ENCODE peak calls at places on chromosome 10, in eight cellular contexts. R, A, Y, N, F, E, T and K are unnamed samples.

GRCh38 chr10:50473756-50474155 is 150.0 kb downstream of the SGMS1 start:
- DNase-seq in T (no peak), N (no peak), E (no peak), Y (no peak), R (no peak), F (no peak), A (no peak), K (no peak)

GRCh38 chr10:112203328-112204076 is 19.9 kb upstream of the GPAM start:
- DNase-seq in E (no peak), R (no peak), F (peak), Y (no peak), A (no peak), T (no peak), N (no peak), K (no peak)

GRCh38 chr10:77532068-77532467 is 105.5 kb downstream of the KCNMA1 start:
- DNase-seq in N (no peak), Y (peak), A (no peak), R (no peak), T (no peak), E (no peak), F (no peak), K (no peak)

GRCh38 chr10:130515670-130516069 is 379.5 kb downstream of the GLRX3 start:
- DNase-seq in Y (no peak), T (no peak), R (no peak), A (no peak), N (no peak), F (no peak), E (no peak), K (no peak)

GRCh38 chr10:16987129-16987670 is 142.4 kb downstream of the CUBN start:
- DNase-seq in A (no peak), R (no peak), N (no peak), T (no peak), F (no peak), Y (peak), E (no peak), K (no peak)

GRCh38 chr10:132855889-132856288 is 69.9 kb upstream of the NKX6-2 start:
- DNase-seq in F (no peak), T (no peak), Y (no peak), A (no peak), N (no peak), E (no peak), R (no peak), K (peak)

GRCh38 chr10:58143944-58144343 is 123.8 kb downstream of the IPMK start:
- DNase-seq in A (no peak), R (no peak), T (no peak), Y (no peak), E (no peak), N (no peak), F (no peak), K (no peak)

GRCh38 chr10:68561804-68562649 is 1.9 kb downstream of the TET1 start:
- DNase-seq in F (peak), R (peak), E (no peak), A (no peak), N (peak), Y (peak), T (no peak), K (peak)

GRCh38 chr10:6382081-6382480 is 179.3 kb downstream of the PFKFB3 start:
- DNase-seq in F (peak), T (peak), R (no peak), E (no peak), N (no peak), A (no peak), Y (peak), K (no peak)

GRCh38 chr10:12564173-12564572 is 214.8 kb downstream of the CAMK1D start:
- DNase-seq in A (no peak), T (no peak), F (no peak), E (no peak), N (no peak), Y (peak), R (no peak), K (no peak)

GRCh38 chr10:4981722-4982471 is 18.7 kb downstream of the AKR1C1 start:
- DNase-seq in N (no peak), Y (peak), T (no peak), E (no peak), F (peak), R (peak), A (no peak), K (peak)
- TF ChIP-seq CTCF in N (peak), Y (peak), T (no peak), E (peak), F (peak), R (peak), A (no peak), K (peak)

DNA sequence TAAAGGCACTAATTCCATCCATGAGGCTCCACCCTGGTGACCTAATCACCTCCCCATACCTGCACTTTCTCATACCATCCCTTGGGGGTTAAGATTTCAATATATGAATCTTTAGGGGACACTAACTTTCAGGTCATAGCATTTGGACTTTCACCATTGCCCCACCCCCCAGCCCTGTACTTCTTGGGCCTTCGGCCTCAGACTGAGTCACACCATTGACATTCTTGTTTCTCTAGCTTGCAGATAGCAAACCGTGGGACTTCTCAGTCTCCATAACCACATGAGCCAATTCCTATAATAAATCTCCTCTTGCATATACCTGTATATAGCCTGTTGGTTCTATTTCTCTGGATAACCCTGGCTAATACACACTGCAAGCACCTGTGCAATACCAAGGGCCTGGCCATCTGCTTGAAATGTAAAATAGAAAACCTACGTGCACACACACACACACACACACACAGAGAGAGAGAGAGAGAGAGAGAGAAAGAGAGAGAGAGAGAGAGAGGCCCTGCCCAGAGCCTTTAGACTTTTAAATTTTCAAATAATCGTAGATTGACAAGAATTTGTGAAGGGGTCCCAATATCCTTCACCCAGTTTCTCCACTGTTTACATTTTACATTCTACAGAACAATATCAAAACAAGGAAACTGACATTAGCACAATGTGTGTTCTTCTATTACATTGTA is 25.3 kb downstream of the ANXA8 start:
- DNase-seq in E (no peak), N (no peak), A (no peak), Y (peak), R (no peak), F (no peak), T (no peak), K (no peak)
- TF ChIP-seq CTCF in E (no peak), N (no peak), A (no peak), Y (no peak), R (no peak), F (no peak), T (no peak), K (no peak)

DNA sequence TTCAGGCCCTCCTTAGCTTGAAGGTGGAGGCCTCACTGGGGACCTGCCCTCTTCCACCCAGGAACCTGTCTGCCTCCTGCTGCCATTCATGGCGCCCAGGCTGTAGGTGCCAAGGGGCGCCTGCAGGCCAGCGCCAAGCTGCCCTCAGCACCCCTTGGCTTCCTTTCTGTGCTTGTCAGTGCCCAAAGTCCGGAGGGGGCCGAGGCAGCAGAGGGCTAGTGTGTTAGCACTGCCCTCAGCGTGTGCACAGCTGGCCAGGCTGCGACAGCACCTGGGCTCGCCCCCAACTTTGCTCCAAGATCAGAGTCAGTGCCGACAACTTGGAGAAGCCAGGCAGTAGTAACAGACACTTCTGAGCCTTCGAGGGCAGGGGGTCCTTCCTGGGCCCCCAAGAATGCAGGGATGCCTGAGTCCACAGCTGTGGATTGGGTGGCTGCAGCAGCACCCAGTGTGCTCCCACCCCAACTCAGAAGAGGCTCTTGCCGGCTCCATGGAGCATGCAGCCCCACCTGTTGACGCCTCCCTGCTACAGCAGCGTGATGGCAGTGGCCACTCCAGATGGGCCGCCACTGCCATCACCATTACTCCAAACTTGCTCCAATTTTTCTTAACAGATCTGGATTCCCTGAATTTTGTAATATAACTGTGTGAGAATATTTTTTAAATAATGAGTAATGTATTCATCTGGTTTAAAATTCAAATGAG is 41.7 kb downstream of the CACUL1 start:
- DNase-seq in E (no peak), A (no peak), T (no peak), N (no peak), R (peak), F (no peak), Y (no peak), K (no peak)
- TF ChIP-seq CTCF in E (no peak), A (no peak), T (no peak), N (peak), R (peak), F (no peak), Y (peak), K (peak)

GRCh38 chr10:103507235-103508191 is 14.0 kb downstream of the NEURL1 start:
- DNase-seq in A (peak), R (no peak), F (peak), E (no peak), T (no peak), Y (no peak), N (no peak), K (no peak)
- TF ChIP-seq CTCF in A (no peak), R (no peak), F (no peak), E (no peak), T (no peak), Y (no peak), N (no peak), K (no peak)

GRCh38 chr10:15821046-15821683 is 39.1 kb downstream of the MINDY3 start:
- DNase-seq in N (no peak), T (no peak), F (no peak), E (no peak), R (no peak), A (no peak), Y (no peak), K (no peak)
- TF ChIP-seq CTCF in N (no peak), T (no peak), F (no peak), E (no peak), R (no peak), A (no peak), Y (no peak), K (no peak)

GRCh38 chr10:90378524-90379076 is 479.2 kb downstream of the HTR7 start:
- DNase-seq in A (no peak), N (no peak), F (no peak), R (no peak), E (no peak), Y (no peak), T (no peak), K (no peak)
- TF ChIP-seq CTCF in A (no peak), N (no peak), F (no peak), R (no peak), E (no peak), Y (no peak), T (no peak), K (no peak)

GRCh38 chr10:114508376-114508775 is 104.1 kb upstream of the AFAP1L2 start:
- DNase-seq in Y (no peak), T (no peak), A (no peak), N (no peak), E (peak), F (no peak), R (no peak), K (no peak)
- TF ChIP-seq CTCF in Y (no peak), T (no peak), A (no peak), N (no peak), E (no peak), F (no peak), R (no peak), K (no peak)

GRCh38 chr10:3433988-3434387 is 261.4 kb upstream of the PITRM1 start:
- DNase-seq in N (no peak), E (no peak), A (no peak), F (no peak), T (no peak), R (no peak), Y (no peak), K (no peak)

GRCh38 chr10:3433131-3433530 is 260.5 kb upstream of the PITRM1 start:
- DNase-seq in F (no peak), Y (no peak), N (no peak), R (no peak), T (no peak), A (no peak), E (no peak), K (no peak)

GRCh38 chr10:3430501-3430900 is 257.9 kb upstream of the PITRM1 start:
- DNase-seq in N (no peak), R (no peak), T (no peak), Y (no peak), F (no peak), E (no peak), A (no peak), K (no peak)

GRCh38 chr10:3429651-3430050 is 257.1 kb upstream of the PITRM1 start:
- DNase-seq in E (no peak), N (no peak), R (no peak), Y (peak), T (no peak), A (no peak), F (no peak), K (no peak)

GRCh38 chr10:3432089-3432488 is 259.5 kb upstream of the PITRM1 start:
- DNase-seq in F (no peak), T (no peak), N (no peak), A (no peak), Y (no peak), R (no peak), E (no peak), K (no peak)
- TF ChIP-seq CTCF in F (no peak), T (no peak), N (no peak), A (no peak), Y (no peak), R (no peak), E (no peak), K (no peak)

GRCh38 chr10:30155401-30155800 is 96.0 kb upstream of the JCAD start:
- DNase-seq in R (no peak), T (no peak), A (no peak), Y (peak), F (no peak), N (no peak), E (no peak), K (no peak)
- TF ChIP-seq CTCF in R (no peak), T (no peak), A (no peak), Y (no peak), F (no peak), N (no peak), E (no peak), K (no peak)